ENCODE peak calls at places on chromosomes 2 and 18, in four cellular contexts. D is body of pancreas, V is gastrocnemius medialis, Z is A549. F is an unnamed sample.

GRCh38 chr18:22609642-22610041 is 191.9 kb upstream of the CTAGE1 start:
- DNase-seq in Z (peak), V (no peak), D (peak), F (no peak)

GRCh38 chr18:48186084-48186798 is 222.9 kb downstream of the ZBTB7C start:
- DNase-seq in V (no peak), Z (no peak), D (no peak), F (no peak)

GRCh38 chr2:215624423-215624829 is 188.6 kb upstream of the FN1 start:
- DNase-seq in Z (peak), V (peak), D (no peak), F (no peak)

GRCh38 chr2:63755980-63756379 is 85.7 kb upstream of the UGP2 start:
- DNase-seq in V (no peak), D (no peak), Z (no peak), F (no peak)

GRCh38 chr18:5424903-5425302 is 118.9 kb downstream of the EPB41L3 start:
- DNase-seq in D (no peak), V (no peak), Z (peak), F (no peak)

GRCh38 chr2:188406414-188406813 is 114.7 kb downstream of the GULP1 start:
- DNase-seq in Z (no peak), D (no peak), V (no peak), F (no peak)

GRCh38 chr18:35616664-35617423 is 35.3 kb downstream of the GALNT1 start:
- DNase-seq in Z (peak), D (peak), V (no peak), F (no peak)

GRCh38 chr2:74045454-74045853 is 60.7 kb downstream of the TET3 start:
- DNase-seq in V (no peak), Z (no peak), D (no peak), F (no peak)

GRCh38 chr2:98470851-98471255 is 26.2 kb downstream of the INPP4A start:
- DNase-seq in V (no peak), D (no peak), Z (no peak), F (no peak)

GRCh38 chr2:71608034-71608433 is 154.7 kb downstream of the DYSF start:
- DNase-seq in D (peak), V (no peak), Z (no peak), F (peak)

GRCh38 chr2:192498747-192499146 is 304.0 kb upstream of the TMEFF2 start:
- DNase-seq in Z (no peak), V (no peak), D (no peak), F (no peak)

GRCh38 chr18:79245517-79246001 is 150.2 kb upstream of the NFATC1 start:
- DNase-seq in D (no peak), Z (peak), V (no peak), F (no peak)

GRCh38 chr2:239970004-239970623 is 55.0 kb downstream of the NDUFA10 start:
- DNase-seq in V (no peak), Z (peak), D (no peak), F (no peak)

GRCh38 chr2:239971115-239971514 is 54.0 kb downstream of the NDUFA10 start:
- DNase-seq in V (no peak), Z (no peak), D (no peak), F (no peak)

GRCh38 chr2:239975665-239976064 is 49.5 kb downstream of the NDUFA10 start:
- DNase-seq in Z (no peak), V (no peak), D (no peak), F (no peak)

GRCh38 chr2:239977111-239977510 is 48.0 kb downstream of the NDUFA10 start:
- DNase-seq in V (no peak), D (no peak), Z (no peak), F (no peak)

GRCh38 chr2:239973392-239973791 is 51.8 kb downstream of the NDUFA10 start:
- DNase-seq in Z (no peak), V (no peak), D (no peak), F (no peak)
- TF ChIP-seq CTCF in Z (no peak), V (no peak), D (no peak), F (no peak)

GRCh38 chr18:9237982-9238381 is 96.6 kb upstream of the TWSG1 start:
- DNase-seq in D (no peak), Z (no peak), V (no peak), F (no peak)

GRCh38 chr18:9232977-9233376 is 96.4 kb downstream of the ANKRD12 start:
- DNase-seq in Z (no peak), V (no peak), D (no peak), F (no peak)

GRCh38 chr18:9234528-9234927 is 97.9 kb downstream of the ANKRD12 start:
- DNase-seq in Z (no peak), V (no peak), D (no peak), F (no peak)

GRCh38 chr18:9231852-9232476 is 95.4 kb downstream of the ANKRD12 start:
- DNase-seq in Z (no peak), D (no peak), V (no peak), F (no peak)

DNA sequence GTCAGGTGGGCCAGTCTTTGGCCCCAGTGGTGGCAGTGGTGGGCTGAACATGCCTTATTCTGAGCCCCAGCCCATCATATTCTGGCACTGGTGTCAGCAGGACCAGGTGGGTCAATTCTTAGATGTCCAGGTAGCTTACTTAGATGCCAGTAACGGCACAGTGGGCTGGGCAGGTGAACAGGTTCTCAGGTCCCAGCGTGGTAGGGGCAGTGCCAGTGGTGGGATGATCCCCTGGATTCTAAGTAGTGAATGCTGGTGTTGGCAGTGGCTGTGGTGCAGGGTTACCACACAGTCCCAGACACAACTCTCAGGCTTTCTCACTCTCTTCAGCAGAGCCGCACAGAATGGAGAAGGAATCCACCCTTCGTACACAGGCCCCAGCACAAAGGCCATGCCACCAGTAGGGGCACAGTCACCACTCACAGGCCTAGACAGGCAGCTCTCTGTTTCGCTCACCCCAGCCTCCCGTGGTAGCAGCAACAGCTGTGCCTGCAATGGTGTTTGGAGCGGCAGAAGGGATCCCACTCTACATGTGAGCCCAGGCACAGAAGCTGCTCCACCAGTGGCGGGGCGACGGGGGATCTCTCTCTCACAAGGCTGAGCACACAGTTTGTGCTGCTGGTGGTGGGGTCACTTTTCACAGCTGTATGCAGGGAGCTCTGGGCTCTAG is 97.3 kb downstream of the ANKRD12 start:
- DNase-seq in V (no peak), D (no peak), Z (no peak), F (no peak)
- H3K27ac ChIP-seq in V (no peak), D (no peak), Z (no peak), F (no peak)

DNA sequence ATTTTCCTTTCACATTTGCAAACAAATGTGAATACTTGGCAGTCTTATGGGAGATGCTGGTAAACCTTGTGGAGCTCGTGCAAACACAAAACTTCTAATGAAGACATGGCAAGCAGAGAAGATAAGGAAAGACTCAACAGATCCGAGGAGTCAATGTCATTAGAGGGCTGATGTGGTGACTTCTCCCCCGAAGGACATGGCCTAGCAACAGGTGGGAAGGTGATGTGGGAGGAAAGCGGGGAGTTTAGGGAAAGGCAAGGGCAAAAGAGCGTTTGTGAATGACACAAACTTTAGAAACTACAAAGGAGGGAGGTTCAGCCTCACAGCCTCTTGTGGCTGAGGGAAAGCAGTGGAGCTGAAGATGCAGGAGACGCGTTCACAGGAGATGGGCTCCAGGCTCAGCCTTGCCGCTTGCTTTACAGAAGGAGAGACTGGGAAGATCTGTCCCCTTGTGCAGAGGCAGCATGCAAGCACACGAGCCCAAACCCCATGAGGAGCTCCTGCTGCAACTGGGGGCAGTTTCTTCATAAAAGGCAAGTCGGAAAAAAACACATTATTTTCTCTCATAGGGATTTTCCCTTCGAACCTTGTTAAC is 86.6 kb downstream of the SOWAHC start:
- DNase-seq in Z (no peak), D (no peak), V (no peak), F (no peak)
- TF ChIP-seq POLR2A in Z (no peak), D (no peak), V (no peak), F (no peak)

GRCh38 chr2:226836548-226836885 is 663 bp downstream of the RHBDD1 start:
- DNase-seq in V (no peak), Z (no peak), D (peak), F (no peak)
- TF ChIP-seq CTCF in V (no peak), Z (no peak), D (no peak), F (no peak)

GRCh38 chr2:174039551-174040416 is 74.6 kb upstream of the SP3 start:
- DNase-seq in V (peak), D (peak), Z (peak), F (peak)

GRCh38 chr2:174036825-174037224 is 71.7 kb upstream of the SP3 start:
- DNase-seq in V (no peak), D (no peak), Z (no peak), F (no peak)

GRCh38 chr2:174038472-174038871 is 73.3 kb upstream of the SP3 start:
- DNase-seq in V (no peak), Z (no peak), D (no peak), F (no peak)

GRCh38 chr2:174035981-174036742 is 71.0 kb upstream of the SP3 start:
- DNase-seq in V (peak), Z (no peak), D (no peak), F (no peak)

DNA sequence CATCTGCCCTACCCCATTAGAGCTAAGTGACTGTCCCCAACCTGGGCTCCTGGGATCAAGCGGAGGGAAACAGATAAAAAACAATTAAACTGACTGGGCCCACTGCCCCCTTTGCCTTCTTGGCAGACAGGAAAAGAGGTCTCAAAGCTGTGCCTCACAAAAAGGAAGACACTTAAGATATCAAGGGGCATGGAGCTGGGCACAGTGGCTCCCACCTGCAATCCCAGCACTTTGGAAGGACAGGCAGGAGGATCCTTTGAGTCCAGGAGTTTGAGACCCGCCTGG is 75.2 kb upstream of the SP3 start:
- DNase-seq in V (no peak), D (no peak), Z (no peak), F (no peak)
- H3K27ac ChIP-seq in V (peak), D (no peak), Z (peak), F (no peak)

GRCh38 chr2:240134956-240135520 is 1.1 kb downstream of the COPS9 start:
- DNase-seq in V (no peak), D (no peak), Z (no peak), F (peak)

GRCh38 chr2:240137596-240138274 is 1.6 kb upstream of the COPS9 start:
- DNase-seq in D (no peak), Z (no peak), V (no peak), F (peak)

GRCh38 chr2:240135706-240136012 is 446 bp downstream of the COPS9 start:
- DNase-seq in Z (no peak), D (no peak), V (no peak), F (no peak)

GRCh38 chr2:240136671-240137292 is 677 bp upstream of the COPS9 start:
- DNase-seq in D (peak), V (no peak), Z (no peak), F (no peak)

GRCh38 chr2:240136013-240136670 is at the start of gene COPS9:
- DNase-seq in V (peak), D (peak), Z (peak), F (peak)
- TF ChIP-seq POLR2A in V (peak), D (peak), Z (peak), F (peak)

GRCh38 chr2:28340312-28341202 is 52.1 kb upstream of the FOSL2 start:
- DNase-seq in D (peak), Z (no peak), V (no peak), F (no peak)
- TF ChIP-seq CTCF in D (no peak), Z (peak), V (no peak), F (no peak)

F was measured in suprapubic skin.